ENCODE peak calls at places on chromosomes 12 and 14, in nine cellular contexts. V, R, S, H, U, L, P, O and J are unnamed samples.

GRCh38 chr14:103143535-103143934 is 20.3 kb downstream of the TNFAIP2 start:
- DNase-seq in R (no peak), P (no peak), U (no peak), V (no peak), L (no peak), O (no peak), H (no peak), S (no peak), J (no peak)

GRCh38 chr12:1542599-1542998 is 51.8 kb downstream of the FBXL14 start:
- DNase-seq in R (no peak), L (no peak), P (no peak), S (no peak), V (no peak), O (no peak), H (no peak), U (no peak), J (no peak)

GRCh38 chr14:92400579-92401444 is 77.8 kb downstream of the SLC24A4 start:
- DNase-seq in O (no peak), U (no peak), L (no peak), V (no peak), R (no peak), S (no peak), P (no peak), H (no peak), J (peak; percentile 65)

GRCh38 chr12:60421741-60422140 is 825.9 kb downstream of the SLC16A7 start:
- DNase-seq in V (no peak), H (no peak), U (no peak), L (no peak), S (no peak), P (no peak), R (no peak), O (no peak), J (no peak)

GRCh38 chr12:16393126-16393525 is 45.7 kb downstream of the MGST1 start:
- DNase-seq in S (no peak), V (no peak), L (no peak), U (no peak), P (no peak), R (no peak), H (no peak), O (no peak), J (no peak)

GRCh38 chr14:103729496-103730448 is 14.2 kb downstream of the ZFYVE21 start:
- DNase-seq in L (no peak), U (peak; percentile 54), P (no peak), S (no peak), R (no peak), V (peak; percentile 33), H (no peak), O (no peak), J (no peak)

GRCh38 chr12:121649819-121650353 is 19.6 kb downstream of the MORN3 start:
- DNase-seq in V (no peak), U (no peak), S (no peak), H (no peak), P (no peak), L (no peak), O (no peak), R (no peak), J (no peak)

GRCh38 chr12:106446429-106447092 is 89.0 kb downstream of the POLR3B start:
- DNase-seq in P (no peak), U (peak; percentile 46), S (no peak), R (no peak), O (no peak), H (no peak), L (no peak), V (no peak), J (no peak)

GRCh38 chr12:103799504-103800251 is 41.4 kb downstream of the NT5DC3 start:
- DNase-seq in S (no peak), H (peak; percentile 55), L (peak; percentile 70), P (no peak), O (peak; percentile 82), V (no peak), U (peak; percentile 81), R (no peak), J (no peak)

GRCh38 chr14:32352631-32353030 is 23.5 kb downstream of the AKAP6 start:
- DNase-seq in U (no peak), L (no peak), S (no peak), V (no peak), P (no peak), H (no peak), R (no peak), O (no peak), J (no peak)

GRCh38 chr14:77459072-77459723 is 1.3 kb downstream of the AHSA1 start:
- DNase-seq in P (no peak), V (no peak), H (peak; percentile 21), L (no peak), R (peak; percentile 30), O (no peak), S (peak; percentile 55), U (peak; percentile 72), J (peak; percentile 88)

GRCh38 chr14:81594012-81594411 is 60.4 kb upstream of the SEL1L start:
- DNase-seq in R (no peak), S (no peak), U (no peak), L (no peak), V (peak; percentile 43), P (no peak), O (no peak), H (no peak), J (no peak)

GRCh38 chr12:49750027-49750977 is 8.9 kb downstream of the TMBIM6 start:
- DNase-seq in U (no peak), O (no peak), R (peak; percentile 27), V (no peak), P (peak; percentile 42), S (no peak), L (peak; percentile 17), H (no peak), J (peak; percentile 35)

GRCh38 chr14:88364710-88365413 is 20.6 kb upstream of the SPATA7 start:
- DNase-seq in P (no peak), O (no peak), V (no peak), L (no peak), S (no peak), H (no peak), U (no peak), R (no peak), J (no peak)

GRCh38 chr12:52713960-52714886 is 10.9 kb upstream of the KRT77 start:
- DNase-seq in V (no peak), O (no peak), S (no peak), U (no peak), H (no peak), L (no peak), P (peak; percentile 68), R (no peak), J (no peak)

GRCh38 chr12:118430516-118430915 is 54.2 kb downstream of the SUDS3 start:
- DNase-seq in L (no peak), H (no peak), V (no peak), S (no peak), R (no peak), O (no peak), P (no peak), U (no peak), J (no peak)

GRCh38 chr12:83848702-83849101 is 1063.9 kb downstream of the SLC6A15 start:
- DNase-seq in H (no peak), U (no peak), S (no peak), V (no peak), L (no peak), O (no peak), P (no peak), R (no peak), J (no peak)